ENCODE peak calls at places on chromosomes 13 and 19, in six cellular contexts. One of them, this sample, is unnamed. For H3K36me3, the result is how much of the 10 kb centered on the place peaks cover.

GRCh38 chr19:30224689-30225606 is 147.2 kb upstream of the ZNF536 start:
- DNase-seq in tibial nerve: no peak
- DNase-seq in endothelial cell of umbilical vein: no peak
- DNase-seq in PC-3: no peak
- DNase-seq in ovary: no peak
- DNase-seq in neural progenitor cell: peak
- DNase-seq in this sample: no peak

GRCh38 chr19:17794412-17794730 is 567 bp upstream of the B3GNT3 start:
- DNase-seq in tibial nerve: no peak
- DNase-seq in endothelial cell of umbilical vein: no peak
- DNase-seq in PC-3: no peak
- DNase-seq in ovary: no peak
- DNase-seq in neural progenitor cell: peak
- DNase-seq in this sample: no peak

GRCh38 chr19:16944626-16945363 is 56.0 kb downstream of the F2RL3 start:
- DNase-seq in tibial nerve: no peak
- DNase-seq in endothelial cell of umbilical vein: no peak
- DNase-seq in PC-3: no peak
- DNase-seq in ovary: no peak
- DNase-seq in neural progenitor cell: no peak
- DNase-seq in this sample: no peak

GRCh38 chr19:42601811-42602443 is 7.2 kb upstream of the CEACAM8 start:
- DNase-seq in tibial nerve: no peak
- DNase-seq in endothelial cell of umbilical vein: no peak
- DNase-seq in PC-3: peak
- DNase-seq in ovary: no peak
- DNase-seq in neural progenitor cell: peak
- DNase-seq in this sample: no peak

GRCh38 chr13:65034266-65034665 is 2195.9 kb downstream of the PCDH9 start:
- DNase-seq in tibial nerve: no peak
- DNase-seq in endothelial cell of umbilical vein: no peak
- DNase-seq in PC-3: no peak
- DNase-seq in ovary: no peak
- DNase-seq in neural progenitor cell: no peak
- DNase-seq in this sample: no peak

GRCh38 chr19:2171349-2172145 is 7.8 kb downstream of the DOT1L start:
- DNase-seq in tibial nerve: no peak
- DNase-seq in endothelial cell of umbilical vein: no peak
- DNase-seq in PC-3: no peak
- DNase-seq in ovary: no peak
- DNase-seq in neural progenitor cell: peak
- DNase-seq in this sample: peak

GRCh38 chr19:13164370-13165090 is 14.3 kb downstream of the IER2 start:
- DNase-seq in tibial nerve: no peak
- DNase-seq in endothelial cell of umbilical vein: peak
- DNase-seq in PC-3: peak
- DNase-seq in ovary: peak
- DNase-seq in neural progenitor cell: peak
- DNase-seq in this sample: no peak

GRCh38 chr13:48562296-48563066 is 29.6 kb upstream of the RCBTB2 start:
- DNase-seq in tibial nerve: no peak
- DNase-seq in endothelial cell of umbilical vein: no peak
- DNase-seq in PC-3: peak
- DNase-seq in ovary: no peak
- DNase-seq in neural progenitor cell: no peak
- DNase-seq in this sample: peak

GRCh38 chr19:40200352-40201099 is 9.3 kb downstream of the MAP3K10 start:
- DNase-seq in tibial nerve: no peak
- DNase-seq in endothelial cell of umbilical vein: no peak
- DNase-seq in PC-3: peak
- DNase-seq in ovary: no peak
- DNase-seq in neural progenitor cell: no peak
- DNase-seq in this sample: no peak

GRCh38 chr19:35963514-35963913 is 27.3 kb downstream of the LRFN3 start:
- DNase-seq in tibial nerve: no peak
- DNase-seq in endothelial cell of umbilical vein: peak
- DNase-seq in PC-3: peak
- DNase-seq in ovary: no peak
- DNase-seq in neural progenitor cell: peak
- DNase-seq in this sample: no peak

GRCh38 chr13:67119481-67119883 is 110.7 kb downstream of the PCDH9 start:
- DNase-seq in tibial nerve: no peak
- DNase-seq in endothelial cell of umbilical vein: peak
- DNase-seq in PC-3: peak
- DNase-seq in ovary: no peak
- DNase-seq in neural progenitor cell: no peak
- DNase-seq in this sample: no peak

GRCh38 chr19:56137405-56137804 is 3.7 kb upstream of the ZNF444 start:
- DNase-seq in tibial nerve: no peak
- DNase-seq in endothelial cell of umbilical vein: peak
- DNase-seq in PC-3: peak
- DNase-seq in ovary: no peak
- DNase-seq in neural progenitor cell: no peak
- DNase-seq in this sample: no peak

GRCh38 chr13:113937073-113937472 is 36.8 kb downstream of the C13orf46 start:
- DNase-seq in tibial nerve: no peak
- DNase-seq in endothelial cell of umbilical vein: no peak
- DNase-seq in PC-3: no peak
- DNase-seq in ovary: no peak
- DNase-seq in neural progenitor cell: no peak
- DNase-seq in this sample: no peak

GRCh38 chr13:27857271-27857670 is 62.5 kb upstream of the PDX1 start:
- DNase-seq in tibial nerve: no peak
- DNase-seq in endothelial cell of umbilical vein: no peak
- DNase-seq in PC-3: no peak
- DNase-seq in ovary: no peak
- DNase-seq in neural progenitor cell: no peak
- DNase-seq in this sample: no peak

DNA sequence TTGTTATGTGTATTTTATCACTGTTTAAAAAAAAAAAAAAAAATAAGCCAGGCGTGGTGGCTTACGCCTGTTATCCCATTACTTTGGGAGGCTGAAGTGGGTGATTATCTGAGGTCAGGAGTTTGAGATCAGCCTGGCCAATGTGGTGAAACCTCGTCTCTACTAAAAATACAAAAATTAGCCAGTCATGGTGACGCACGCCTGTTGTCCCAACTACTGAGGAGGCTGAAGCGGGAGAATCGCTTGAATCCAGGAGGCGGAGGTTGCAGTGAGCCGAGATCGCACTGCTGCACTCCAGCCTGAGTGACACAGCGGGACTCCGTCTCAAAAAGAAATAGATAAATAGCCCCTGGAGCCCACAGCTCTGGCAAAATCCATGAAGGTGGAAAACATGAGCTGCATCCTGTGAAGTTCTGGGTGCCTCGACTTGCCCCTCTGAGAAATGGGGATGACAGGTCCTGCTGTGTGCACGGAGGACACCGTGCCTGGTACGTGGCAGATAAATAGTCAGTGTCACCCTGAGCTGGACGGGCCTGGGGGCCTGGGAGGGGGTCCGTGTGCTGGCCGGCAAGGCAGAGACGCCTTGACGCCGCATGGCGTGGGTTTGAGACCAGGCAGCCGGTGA is 6.3 kb upstream of the CELF5 start:
- DNase-seq in tibial nerve: no peak
- DNase-seq in endothelial cell of umbilical vein: no peak
- DNase-seq in PC-3: no peak
- DNase-seq in ovary: no peak
- DNase-seq in neural progenitor cell: no peak
- DNase-seq in this sample: no peak
- TF ChIP-seq CTCF in tibial nerve: no peak
- TF ChIP-seq CTCF in endothelial cell of umbilical vein: no peak
- TF ChIP-seq CTCF in PC-3: no peak
- TF ChIP-seq CTCF in ovary: no peak
- TF ChIP-seq CTCF in neural progenitor cell: no peak
- TF ChIP-seq CTCF in this sample: no peak

DNA sequence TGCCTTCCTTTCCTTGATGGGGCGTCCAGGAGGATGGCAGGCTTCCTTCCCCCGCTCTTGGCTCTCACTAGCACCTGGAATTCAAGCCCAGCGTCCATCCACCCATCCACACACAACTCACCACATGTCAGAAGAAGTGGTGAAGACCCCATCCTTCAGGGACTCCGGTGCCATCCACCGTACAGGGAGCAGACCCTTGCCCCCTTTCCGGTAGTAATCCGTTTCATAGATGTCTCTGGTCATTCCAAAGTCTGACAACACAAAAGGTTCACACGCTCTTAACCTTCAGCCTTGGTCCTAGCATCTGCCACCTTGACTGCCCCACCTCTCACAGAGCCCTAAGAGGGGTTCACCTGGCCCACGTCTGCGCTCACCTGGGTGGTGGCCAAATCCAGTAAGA is 51.0 kb downstream of the ZNF557 start:
- DNase-seq in tibial nerve: no peak
- DNase-seq in endothelial cell of umbilical vein: no peak
- DNase-seq in PC-3: no peak
- DNase-seq in ovary: no peak
- DNase-seq in neural progenitor cell: no peak
- DNase-seq in this sample: no peak
- H3K36me3 ChIP-seq in tibial nerve: half or more
- H3K36me3 ChIP-seq in endothelial cell of umbilical vein: under half
- H3K36me3 ChIP-seq in PC-3: under half
- H3K36me3 ChIP-seq in ovary: under half
- H3K36me3 ChIP-seq in neural progenitor cell: under half
- H3K36me3 ChIP-seq in this sample: under half

GRCh38 chr13:29591310-29591709 is 4.2 kb downstream of the SLC7A1 start:
- DNase-seq in tibial nerve: no peak
- DNase-seq in endothelial cell of umbilical vein: peak
- DNase-seq in PC-3: no peak
- DNase-seq in ovary: no peak
- DNase-seq in neural progenitor cell: no peak
- DNase-seq in this sample: no peak

GRCh38 chr13:29587645-29588044 is 7.8 kb downstream of the SLC7A1 start:
- DNase-seq in tibial nerve: no peak
- DNase-seq in endothelial cell of umbilical vein: no peak
- DNase-seq in PC-3: no peak
- DNase-seq in ovary: no peak
- DNase-seq in neural progenitor cell: no peak
- DNase-seq in this sample: no peak

GRCh38 chr13:29589234-29589633 is 6.3 kb downstream of the SLC7A1 start:
- DNase-seq in tibial nerve: no peak
- DNase-seq in endothelial cell of umbilical vein: no peak
- DNase-seq in PC-3: no peak
- DNase-seq in ovary: no peak
- DNase-seq in neural progenitor cell: peak
- DNase-seq in this sample: no peak

GRCh38 chr13:29593605-29594297 is 1.7 kb downstream of the SLC7A1 start:
- DNase-seq in tibial nerve: no peak
- DNase-seq in endothelial cell of umbilical vein: no peak
- DNase-seq in PC-3: no peak
- DNase-seq in ovary: no peak
- DNase-seq in neural progenitor cell: no peak
- DNase-seq in this sample: no peak

DNA sequence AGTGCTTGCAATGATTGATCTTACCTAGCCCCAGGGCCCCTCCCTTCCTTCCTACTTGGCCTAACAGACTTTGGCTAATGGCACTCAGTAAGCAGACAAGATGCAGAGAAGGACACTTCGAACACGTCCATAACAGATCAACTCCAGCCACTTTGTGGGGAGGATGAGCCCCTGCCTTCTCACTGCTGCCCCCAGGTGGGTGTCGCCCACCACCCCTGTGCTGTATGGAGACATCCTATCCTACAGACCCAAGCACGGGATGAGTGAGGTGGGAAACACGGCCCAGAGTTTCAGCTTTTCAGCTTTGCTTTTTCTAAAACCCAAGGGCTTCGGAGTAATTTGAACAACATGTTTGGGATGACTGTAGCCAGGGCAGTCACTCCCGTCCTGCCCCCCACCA is 5.5 kb downstream of the SLC7A1 start:
- DNase-seq in tibial nerve: no peak
- DNase-seq in endothelial cell of umbilical vein: no peak
- DNase-seq in PC-3: no peak
- DNase-seq in ovary: no peak
- DNase-seq in neural progenitor cell: peak
- DNase-seq in this sample: no peak
- TF ChIP-seq CTCF in tibial nerve: no peak
- TF ChIP-seq CTCF in endothelial cell of umbilical vein: peak
- TF ChIP-seq CTCF in PC-3: peak
- TF ChIP-seq CTCF in ovary: no peak
- TF ChIP-seq CTCF in neural progenitor cell: peak
- TF ChIP-seq CTCF in this sample: no peak

GRCh38 chr13:110904748-110905147 is 10.1 kb downstream of the ANKRD10 start:
- DNase-seq in tibial nerve: no peak
- DNase-seq in endothelial cell of umbilical vein: no peak
- DNase-seq in PC-3: no peak
- DNase-seq in ovary: no peak
- DNase-seq in neural progenitor cell: no peak
- DNase-seq in this sample: no peak

GRCh38 chr13:110910013-110910890 is 4.6 kb downstream of the ANKRD10 start:
- DNase-seq in tibial nerve: no peak
- DNase-seq in endothelial cell of umbilical vein: peak
- DNase-seq in PC-3: no peak
- DNase-seq in ovary: no peak
- DNase-seq in neural progenitor cell: no peak
- DNase-seq in this sample: no peak

GRCh38 chr13:110911880-110912279 is 3.0 kb downstream of the ANKRD10 start:
- DNase-seq in tibial nerve: no peak
- DNase-seq in endothelial cell of umbilical vein: no peak
- DNase-seq in PC-3: peak
- DNase-seq in ovary: no peak
- DNase-seq in neural progenitor cell: no peak
- DNase-seq in this sample: no peak

GRCh38 chr13:110907951-110908898 is 6.6 kb downstream of the ANKRD10 start:
- DNase-seq in tibial nerve: no peak
- DNase-seq in endothelial cell of umbilical vein: peak
- DNase-seq in PC-3: peak
- DNase-seq in ovary: no peak
- DNase-seq in neural progenitor cell: no peak
- DNase-seq in this sample: no peak

DNA sequence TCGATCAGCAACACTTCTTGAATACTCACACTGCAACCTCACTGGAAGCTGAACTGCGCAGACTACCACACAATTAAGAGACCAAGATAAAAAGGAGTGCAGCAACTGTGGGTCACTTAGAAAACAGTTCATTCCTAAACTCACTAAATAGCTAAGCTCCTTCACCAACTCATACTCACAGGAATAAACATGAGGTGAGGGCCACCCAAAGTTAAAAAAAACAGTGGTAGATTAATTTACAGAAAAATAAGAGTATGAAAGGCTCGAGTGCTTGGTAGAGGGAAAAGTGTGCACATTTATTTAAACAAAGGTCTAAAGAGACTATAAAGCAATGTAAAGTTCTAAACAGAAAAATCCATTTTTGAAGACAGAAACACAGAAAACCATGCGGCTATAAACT is 7.6 kb downstream of the ANKRD10 start:
- DNase-seq in tibial nerve: no peak
- DNase-seq in endothelial cell of umbilical vein: no peak
- DNase-seq in PC-3: no peak
- DNase-seq in ovary: no peak
- DNase-seq in neural progenitor cell: no peak
- DNase-seq in this sample: no peak
- H3K36me3 ChIP-seq in tibial nerve: under half
- H3K36me3 ChIP-seq in endothelial cell of umbilical vein: under half
- H3K36me3 ChIP-seq in PC-3: under half
- H3K36me3 ChIP-seq in ovary: under half
- H3K36me3 ChIP-seq in neural progenitor cell: under half
- H3K36me3 ChIP-seq in this sample: under half

GRCh38 chr13:51347099-51347498 is 7.6 kb downstream of the SERPINE3 start:
- DNase-seq in tibial nerve: no peak
- DNase-seq in endothelial cell of umbilical vein: no peak
- DNase-seq in PC-3: no peak
- DNase-seq in ovary: no peak
- DNase-seq in neural progenitor cell: no peak
- DNase-seq in this sample: no peak
- TF ChIP-seq CTCF in tibial nerve: no peak
- TF ChIP-seq CTCF in endothelial cell of umbilical vein: no peak
- TF ChIP-seq CTCF in PC-3: no peak
- TF ChIP-seq CTCF in ovary: no peak
- TF ChIP-seq CTCF in neural progenitor cell: no peak
- TF ChIP-seq CTCF in this sample: no peak

GRCh38 chr19:4437103-4437502 is 20.5 kb downstream of the UBXN6 start:
- DNase-seq in tibial nerve: no peak
- DNase-seq in endothelial cell of umbilical vein: no peak
- DNase-seq in PC-3: no peak
- DNase-seq in ovary: no peak
- DNase-seq in neural progenitor cell: no peak
- DNase-seq in this sample: no peak
- H3K36me3 ChIP-seq in tibial nerve: under half
- H3K36me3 ChIP-seq in endothelial cell of umbilical vein: under half
- H3K36me3 ChIP-seq in PC-3: under half
- H3K36me3 ChIP-seq in ovary: under half
- H3K36me3 ChIP-seq in neural progenitor cell: under half
- H3K36me3 ChIP-seq in this sample: under half